ENCODE peak calls at places on chromosome 19, in eight cellular contexts. One of them, this sample, is unnamed.
A peak's percentile ranks its signal among the peaks of the same experiment; 100 is the strongest.

GRCh38 chr19:23597661-23598060 is 89.4 kb downstream of the ZNF675 start:
- DNase-seq in right atrium auricular region: no peak
- DNase-seq in CD4-positive, alpha-beta memory T cell: no peak
- DNase-seq in right lobe of liver: no peak
- DNase-seq in GM23248: no peak
- DNase-seq in neuronal stem cell: no peak
- DNase-seq in naive thymus-derived CD4-positive, alpha-beta T cell: no peak
- DNase-seq in lung: no peak
- DNase-seq in this sample: no peak

GRCh38 chr19:33458171-33458633 is 63.4 kb downstream of the PEPD start:
- DNase-seq in right atrium auricular region: no peak
- DNase-seq in CD4-positive, alpha-beta memory T cell: no peak
- DNase-seq in right lobe of liver: no peak
- DNase-seq in GM23248: no peak
- DNase-seq in neuronal stem cell: no peak
- DNase-seq in naive thymus-derived CD4-positive, alpha-beta T cell: no peak
- DNase-seq in lung: no peak
- DNase-seq in this sample: no peak

GRCh38 chr19:40416918-40417713 is 3.9 kb upstream of the PRX start:
- DNase-seq in right atrium auricular region: peak; percentile 80
- DNase-seq in CD4-positive, alpha-beta memory T cell: no peak
- DNase-seq in right lobe of liver: peak; percentile 64
- DNase-seq in GM23248: peak; percentile 50
- DNase-seq in neuronal stem cell: no peak
- DNase-seq in naive thymus-derived CD4-positive, alpha-beta T cell: no peak
- DNase-seq in lung: no peak
- DNase-seq in this sample: no peak

GRCh38 chr19:36986601-36987000 is 70.5 kb downstream of the ZNF568 start:
- DNase-seq in right atrium auricular region: no peak
- DNase-seq in CD4-positive, alpha-beta memory T cell: no peak
- DNase-seq in right lobe of liver: no peak
- DNase-seq in GM23248: no peak
- DNase-seq in neuronal stem cell: no peak
- DNase-seq in naive thymus-derived CD4-positive, alpha-beta T cell: no peak
- DNase-seq in lung: no peak
- DNase-seq in this sample: no peak

GRCh38 chr19:12333162-12334159 is at the start of gene ZNF563:
- DNase-seq in right atrium auricular region: peak; percentile 99
- DNase-seq in CD4-positive, alpha-beta memory T cell: peak; percentile 96
- DNase-seq in right lobe of liver: peak; percentile 98
- DNase-seq in GM23248: peak; percentile 97
- DNase-seq in neuronal stem cell: peak; percentile 92
- DNase-seq in naive thymus-derived CD4-positive, alpha-beta T cell: peak; percentile 99
- DNase-seq in lung: peak; percentile 99
- DNase-seq in this sample: peak; percentile 96

GRCh38 chr19:2750739-2751437 is 11.1 kb upstream of the SLC39A3 start:
- DNase-seq in right atrium auricular region: no peak
- DNase-seq in CD4-positive, alpha-beta memory T cell: no peak
- DNase-seq in right lobe of liver: no peak
- DNase-seq in GM23248: no peak
- DNase-seq in neuronal stem cell: no peak
- DNase-seq in naive thymus-derived CD4-positive, alpha-beta T cell: no peak
- DNase-seq in lung: no peak
- DNase-seq in this sample: no peak

GRCh38 chr19:2186071-2186846 is 22.5 kb downstream of the DOT1L start:
- DNase-seq in right atrium auricular region: peak; percentile 88
- DNase-seq in CD4-positive, alpha-beta memory T cell: no peak
- DNase-seq in right lobe of liver: no peak
- DNase-seq in GM23248: peak; percentile 98
- DNase-seq in neuronal stem cell: no peak
- DNase-seq in naive thymus-derived CD4-positive, alpha-beta T cell: no peak
- DNase-seq in lung: peak; percentile 79
- DNase-seq in this sample: no peak

GRCh38 chr19:37981785-37982475 is 74.9 kb downstream of the SIPA1L3 start:
- DNase-seq in right atrium auricular region: no peak
- DNase-seq in CD4-positive, alpha-beta memory T cell: no peak
- DNase-seq in right lobe of liver: no peak
- DNase-seq in GM23248: no peak
- DNase-seq in neuronal stem cell: no peak
- DNase-seq in naive thymus-derived CD4-positive, alpha-beta T cell: no peak
- DNase-seq in lung: no peak
- DNase-seq in this sample: no peak

GRCh38 chr19:32404213-32404938 is 1.2 kb upstream of the DPY19L3 start:
- DNase-seq in right atrium auricular region: no peak
- DNase-seq in CD4-positive, alpha-beta memory T cell: peak; percentile 1
- DNase-seq in right lobe of liver: no peak
- DNase-seq in GM23248: peak; percentile 8
- DNase-seq in neuronal stem cell: peak; percentile 26
- DNase-seq in naive thymus-derived CD4-positive, alpha-beta T cell: no peak
- DNase-seq in lung: no peak
- DNase-seq in this sample: no peak

GRCh38 chr19:17305517-17306284 is at the start of gene MRPL34:
- DNase-seq in right atrium auricular region: peak; percentile 95
- DNase-seq in CD4-positive, alpha-beta memory T cell: peak; percentile 96
- DNase-seq in right lobe of liver: peak; percentile 98
- DNase-seq in GM23248: peak; percentile 98
- DNase-seq in neuronal stem cell: peak; percentile 98
- DNase-seq in naive thymus-derived CD4-positive, alpha-beta T cell: peak; percentile 95
- DNase-seq in lung: peak; percentile 96
- DNase-seq in this sample: peak; percentile 99

GRCh38 chr19:29085630-29086029 is 127.3 kb downstream of the UQCRFS1 start:
- DNase-seq in right atrium auricular region: no peak
- DNase-seq in CD4-positive, alpha-beta memory T cell: no peak
- DNase-seq in right lobe of liver: no peak
- DNase-seq in GM23248: no peak
- DNase-seq in neuronal stem cell: no peak
- DNase-seq in naive thymus-derived CD4-positive, alpha-beta T cell: no peak
- DNase-seq in lung: no peak
- DNase-seq in this sample: no peak

GRCh38 chr19:39083983-39084731 is at the start of gene ACP7:
- DNase-seq in right atrium auricular region: no peak
- DNase-seq in CD4-positive, alpha-beta memory T cell: peak; percentile 25
- DNase-seq in right lobe of liver: no peak
- DNase-seq in GM23248: peak; percentile 43
- DNase-seq in neuronal stem cell: no peak
- DNase-seq in naive thymus-derived CD4-positive, alpha-beta T cell: no peak
- DNase-seq in lung: no peak
- DNase-seq in this sample: peak; percentile 38

GRCh38 chr19:12796146-12797071 is 5.1 kb downstream of the JUNB start:
- DNase-seq in right atrium auricular region: peak; percentile 87
- DNase-seq in CD4-positive, alpha-beta memory T cell: peak; percentile 81
- DNase-seq in right lobe of liver: peak; percentile 77
- DNase-seq in GM23248: peak; percentile 85
- DNase-seq in neuronal stem cell: peak; percentile 86
- DNase-seq in naive thymus-derived CD4-positive, alpha-beta T cell: peak; percentile 84
- DNase-seq in lung: peak; percentile 75
- DNase-seq in this sample: peak; percentile 80

GRCh38 chr19:57465680-57466381 is 8.9 kb upstream of the VN1R1 start:
- DNase-seq in right atrium auricular region: no peak
- DNase-seq in CD4-positive, alpha-beta memory T cell: peak; percentile 27
- DNase-seq in right lobe of liver: no peak
- DNase-seq in GM23248: peak; percentile 65
- DNase-seq in neuronal stem cell: no peak
- DNase-seq in naive thymus-derived CD4-positive, alpha-beta T cell: peak; percentile 8
- DNase-seq in lung: no peak
- DNase-seq in this sample: no peak

GRCh38 chr19:41218615-41219507 is at the start of gene AXL:
- DNase-seq in right atrium auricular region: peak; percentile 95
- DNase-seq in CD4-positive, alpha-beta memory T cell: no peak
- DNase-seq in right lobe of liver: peak; percentile 34
- DNase-seq in GM23248: peak; percentile 84
- DNase-seq in neuronal stem cell: peak; percentile 86
- DNase-seq in naive thymus-derived CD4-positive, alpha-beta T cell: no peak
- DNase-seq in lung: peak; percentile 67
- DNase-seq in this sample: peak; percentile 40

GRCh38 chr19:10431943-10432735 is 11.8 kb downstream of the PDE4A start:
- DNase-seq in right atrium auricular region: no peak
- DNase-seq in CD4-positive, alpha-beta memory T cell: peak; percentile 61
- DNase-seq in right lobe of liver: peak; percentile 73
- DNase-seq in GM23248: peak; percentile 80
- DNase-seq in neuronal stem cell: no peak
- DNase-seq in naive thymus-derived CD4-positive, alpha-beta T cell: peak; percentile 49
- DNase-seq in lung: peak; percentile 62
- DNase-seq in this sample: peak; percentile 85

GRCh38 chr19:6032827-6033226 is 54.9 kb upstream of the RANBP3 start:
- DNase-seq in right atrium auricular region: no peak
- DNase-seq in CD4-positive, alpha-beta memory T cell: no peak
- DNase-seq in right lobe of liver: peak; percentile 3
- DNase-seq in GM23248: no peak
- DNase-seq in neuronal stem cell: no peak
- DNase-seq in naive thymus-derived CD4-positive, alpha-beta T cell: no peak
- DNase-seq in lung: no peak
- DNase-seq in this sample: no peak

GRCh38 chr19:10189631-10190425 is 4.9 kb downstream of the DNMT1 start:
- DNase-seq in right atrium auricular region: no peak
- DNase-seq in CD4-positive, alpha-beta memory T cell: no peak
- DNase-seq in right lobe of liver: no peak
- DNase-seq in GM23248: peak; percentile 36
- DNase-seq in neuronal stem cell: no peak
- DNase-seq in naive thymus-derived CD4-positive, alpha-beta T cell: no peak
- DNase-seq in lung: no peak
- DNase-seq in this sample: no peak

GRCh38 chr19:17054746-17055145 is 20.5 kb downstream of the HAUS8 start:
- DNase-seq in right atrium auricular region: no peak
- DNase-seq in CD4-positive, alpha-beta memory T cell: no peak
- DNase-seq in right lobe of liver: no peak
- DNase-seq in GM23248: no peak
- DNase-seq in neuronal stem cell: no peak
- DNase-seq in naive thymus-derived CD4-positive, alpha-beta T cell: no peak
- DNase-seq in lung: no peak
- DNase-seq in this sample: no peak

GRCh38 chr19:40280608-40281221 is 4.4 kb downstream of the AKT2 start:
- DNase-seq in right atrium auricular region: no peak
- DNase-seq in CD4-positive, alpha-beta memory T cell: no peak
- DNase-seq in right lobe of liver: peak; percentile 78
- DNase-seq in GM23248: no peak
- DNase-seq in neuronal stem cell: no peak
- DNase-seq in naive thymus-derived CD4-positive, alpha-beta T cell: no peak
- DNase-seq in lung: peak; percentile 46
- DNase-seq in this sample: peak; percentile 57

GRCh38 chr19:14383898-14384669 is 2.8 kb downstream of the ADGRE5 start:
- DNase-seq in right atrium auricular region: peak; percentile 68
- DNase-seq in CD4-positive, alpha-beta memory T cell: no peak
- DNase-seq in right lobe of liver: no peak
- DNase-seq in GM23248: peak; percentile 88
- DNase-seq in neuronal stem cell: no peak
- DNase-seq in naive thymus-derived CD4-positive, alpha-beta T cell: no peak
- DNase-seq in lung: peak; percentile 60
- DNase-seq in this sample: no peak

GRCh38 chr19:46901701-46902401 is 41.1 kb downstream of the ARHGAP35 start:
- DNase-seq in right atrium auricular region: no peak
- DNase-seq in CD4-positive, alpha-beta memory T cell: no peak
- DNase-seq in right lobe of liver: no peak
- DNase-seq in GM23248: peak; percentile 51
- DNase-seq in neuronal stem cell: no peak
- DNase-seq in naive thymus-derived CD4-positive, alpha-beta T cell: no peak
- DNase-seq in lung: no peak
- DNase-seq in this sample: no peak

GRCh38 chr19:46896076-46896794 is 35.4 kb downstream of the ARHGAP35 start:
- DNase-seq in right atrium auricular region: no peak
- DNase-seq in CD4-positive, alpha-beta memory T cell: no peak
- DNase-seq in right lobe of liver: peak; percentile 65
- DNase-seq in GM23248: no peak
- DNase-seq in neuronal stem cell: no peak
- DNase-seq in naive thymus-derived CD4-positive, alpha-beta T cell: no peak
- DNase-seq in lung: peak; percentile 43
- DNase-seq in this sample: no peak

GRCh38 chr19:46902402-46902766 is 41.6 kb downstream of the ARHGAP35 start:
- DNase-seq in right atrium auricular region: no peak
- DNase-seq in CD4-positive, alpha-beta memory T cell: no peak
- DNase-seq in right lobe of liver: no peak
- DNase-seq in GM23248: peak; percentile 60
- DNase-seq in neuronal stem cell: no peak
- DNase-seq in naive thymus-derived CD4-positive, alpha-beta T cell: no peak
- DNase-seq in lung: peak; percentile 40
- DNase-seq in this sample: no peak

GRCh38 chr19:46900341-46900740 is 39.5 kb downstream of the ARHGAP35 start:
- DNase-seq in right atrium auricular region: no peak
- DNase-seq in CD4-positive, alpha-beta memory T cell: no peak
- DNase-seq in right lobe of liver: no peak
- DNase-seq in GM23248: no peak
- DNase-seq in neuronal stem cell: no peak
- DNase-seq in naive thymus-derived CD4-positive, alpha-beta T cell: no peak
- DNase-seq in lung: no peak
- DNase-seq in this sample: no peak

DNA sequence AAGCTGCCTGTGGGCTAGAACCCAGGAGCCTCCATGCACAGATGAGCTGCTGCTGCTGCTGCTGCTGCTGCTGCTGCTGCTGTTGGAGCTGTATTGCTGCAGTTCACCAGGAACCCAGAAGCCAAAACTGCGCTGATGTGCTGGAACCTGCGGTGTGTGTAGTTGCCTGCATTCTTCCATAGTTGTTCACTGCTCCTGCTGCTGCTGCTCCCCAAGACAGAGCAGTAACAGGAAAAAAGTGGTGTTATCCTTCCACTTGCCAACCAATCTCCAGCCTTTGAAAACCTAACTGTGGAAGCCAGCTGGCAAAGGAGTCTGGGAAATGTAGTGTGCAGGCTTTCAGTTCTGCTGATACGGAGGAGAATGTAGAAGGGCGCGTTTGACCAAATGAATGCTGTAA is 37.9 kb downstream of the ARHGAP35 start:
- DNase-seq in right atrium auricular region: no peak
- DNase-seq in CD4-positive, alpha-beta memory T cell: no peak
- DNase-seq in right lobe of liver: no peak
- DNase-seq in GM23248: peak; percentile 51
- DNase-seq in neuronal stem cell: no peak
- DNase-seq in naive thymus-derived CD4-positive, alpha-beta T cell: no peak
- DNase-seq in lung: no peak
- DNase-seq in this sample: no peak
- H3K27ac ChIP-seq in right atrium auricular region: no peak overlapping the region
- H3K27ac ChIP-seq in CD4-positive, alpha-beta memory T cell: no peak overlapping the region
- H3K27ac ChIP-seq in right lobe of liver: no peak overlapping the region
- H3K27ac ChIP-seq in GM23248: no peak overlapping the region
- H3K27ac ChIP-seq in neuronal stem cell: no peak overlapping the region
- H3K27ac ChIP-seq in naive thymus-derived CD4-positive, alpha-beta T cell: no peak overlapping the region
- H3K27ac ChIP-seq in lung: no peak overlapping the region
- H3K27ac ChIP-seq in this sample: no peak overlapping the region

GRCh38 chr19:858868-859843 is at the start of gene CFD:
- DNase-seq in right atrium auricular region: peak; percentile 84
- DNase-seq in CD4-positive, alpha-beta memory T cell: no peak
- DNase-seq in right lobe of liver: peak; percentile 58
- DNase-seq in GM23248: peak; percentile 36
- DNase-seq in neuronal stem cell: no peak
- DNase-seq in naive thymus-derived CD4-positive, alpha-beta T cell: no peak
- DNase-seq in lung: no peak
- DNase-seq in this sample: no peak
- H3K4me3 ChIP-seq in right atrium auricular region: peak within 1 kb of the TSS; percentile 53
- H3K4me3 ChIP-seq in CD4-positive, alpha-beta memory T cell: peak within 1 kb of the TSS; percentile 13
- H3K4me3 ChIP-seq in right lobe of liver: peak within 1 kb of the TSS; percentile 24
- H3K4me3 ChIP-seq in GM23248: peak within 1 kb of the TSS; percentile 43
- H3K4me3 ChIP-seq in neuronal stem cell: peak within 1 kb of the TSS; percentile 33
- H3K4me3 ChIP-seq in naive thymus-derived CD4-positive, alpha-beta T cell: no peak within 1 kb of the TSS
- H3K4me3 ChIP-seq in lung: no peak within 1 kb of the TSS
- H3K4me3 ChIP-seq in this sample: peak within 1 kb of the TSS; percentile 28

GRCh38 chr19:49425922-49426592 is 869 bp downstream of the GFY start:
- DNase-seq in right atrium auricular region: no peak
- DNase-seq in CD4-positive, alpha-beta memory T cell: no peak
- DNase-seq in right lobe of liver: no peak
- DNase-seq in GM23248: peak; percentile 72
- DNase-seq in neuronal stem cell: no peak
- DNase-seq in naive thymus-derived CD4-positive, alpha-beta T cell: no peak
- DNase-seq in lung: no peak
- DNase-seq in this sample: no peak
- H3K4me1 ChIP-seq in right atrium auricular region: no peaks in the 10 kb centered on the region
- H3K4me1 ChIP-seq in CD4-positive, alpha-beta memory T cell: peaks cover 51% of the 10 kb centered on the region
- H3K4me1 ChIP-seq in right lobe of liver: no peaks in the 10 kb centered on the region
- H3K4me1 ChIP-seq in GM23248: peaks cover 4% of the 10 kb centered on the region
- H3K4me1 ChIP-seq in neuronal stem cell: peaks cover 32% of the 10 kb centered on the region
- H3K4me1 ChIP-seq in naive thymus-derived CD4-positive, alpha-beta T cell: peaks cover 31% of the 10 kb centered on the region
- H3K4me1 ChIP-seq in lung: peaks cover 11% of the 10 kb centered on the region
- H3K4me1 ChIP-seq in this sample: no peaks in the 10 kb centered on the region

GRCh38 chr19:4007836-4008539 is 452 bp downstream of the PIAS4 start:
- DNase-seq in right atrium auricular region: no peak
- DNase-seq in CD4-positive, alpha-beta memory T cell: no peak
- DNase-seq in right lobe of liver: no peak
- DNase-seq in GM23248: peak; percentile 59
- DNase-seq in neuronal stem cell: peak; percentile 23
- DNase-seq in naive thymus-derived CD4-positive, alpha-beta T cell: no peak
- DNase-seq in lung: no peak
- DNase-seq in this sample: peak; percentile 66
- H3K27ac ChIP-seq in right atrium auricular region: peak overlapping the region; percentile 85
- H3K27ac ChIP-seq in CD4-positive, alpha-beta memory T cell: peak overlapping the region; percentile 56
- H3K27ac ChIP-seq in right lobe of liver: peak overlapping the region; percentile 88
- H3K27ac ChIP-seq in GM23248: no peak overlapping the region
- H3K27ac ChIP-seq in neuronal stem cell: no peak overlapping the region
- H3K27ac ChIP-seq in naive thymus-derived CD4-positive, alpha-beta T cell: peak overlapping the region; percentile 75
- H3K27ac ChIP-seq in lung: peak overlapping the region; percentile 24
- H3K27ac ChIP-seq in this sample: peak overlapping the region; percentile 77

This sample was measured in pancreas.